ENCODE peak calls at places on chromosomes 1 and 21, in four cellular contexts. S is WTC11, C is lower lobe of right lung, J is H9. X is an unnamed sample.

GRCh38 chr1:203271018-203271743 is 34.1 kb upstream of the BTG2 start:
- DNase-seq in S (peak), C (peak), J (peak), X (no peak)

GRCh38 chr1:38061883-38062328 is 15.3 kb upstream of the POU3F1 start:
- DNase-seq in S (no peak), C (no peak), J (no peak), X (no peak)

GRCh38 chr1:99737016-99737415 is 29.4 kb downstream of the FRRS1 start:
- DNase-seq in S (peak), C (no peak), J (peak), X (peak)

GRCh38 chr1:8813016-8813763 is 4.2 kb downstream of the RERE start:
- DNase-seq in S (no peak), C (no peak), J (no peak), X (no peak)

GRCh38 chr1:233490488-233490887 is 123.4 kb upstream of the KCNK1 start:
- DNase-seq in S (no peak), C (no peak), J (no peak), X (no peak)

GRCh38 chr1:64539808-64540207 is 69.9 kb downstream of the CACHD1 start:
- DNase-seq in S (no peak), C (peak), J (no peak), X (no peak)

GRCh38 chr1:38037481-38037939 is 9.1 kb downstream of the POU3F1 start:
- DNase-seq in S (no peak), C (no peak), J (no peak), X (no peak)

GRCh38 chr1:86860020-86860419 is 53.9 kb downstream of the SELENOF start:
- DNase-seq in S (no peak), C (no peak), J (no peak), X (no peak)

GRCh38 chr1:162560303-162561036 is 1.1 kb upstream of the UAP1 start:
- DNase-seq in S (no peak), C (no peak), J (peak), X (no peak)

GRCh38 chr21:39611547-39612190 is 1.1 kb upstream of the B3GALT5 start:
- DNase-seq in S (peak), C (no peak), J (no peak), X (no peak)

DNA sequence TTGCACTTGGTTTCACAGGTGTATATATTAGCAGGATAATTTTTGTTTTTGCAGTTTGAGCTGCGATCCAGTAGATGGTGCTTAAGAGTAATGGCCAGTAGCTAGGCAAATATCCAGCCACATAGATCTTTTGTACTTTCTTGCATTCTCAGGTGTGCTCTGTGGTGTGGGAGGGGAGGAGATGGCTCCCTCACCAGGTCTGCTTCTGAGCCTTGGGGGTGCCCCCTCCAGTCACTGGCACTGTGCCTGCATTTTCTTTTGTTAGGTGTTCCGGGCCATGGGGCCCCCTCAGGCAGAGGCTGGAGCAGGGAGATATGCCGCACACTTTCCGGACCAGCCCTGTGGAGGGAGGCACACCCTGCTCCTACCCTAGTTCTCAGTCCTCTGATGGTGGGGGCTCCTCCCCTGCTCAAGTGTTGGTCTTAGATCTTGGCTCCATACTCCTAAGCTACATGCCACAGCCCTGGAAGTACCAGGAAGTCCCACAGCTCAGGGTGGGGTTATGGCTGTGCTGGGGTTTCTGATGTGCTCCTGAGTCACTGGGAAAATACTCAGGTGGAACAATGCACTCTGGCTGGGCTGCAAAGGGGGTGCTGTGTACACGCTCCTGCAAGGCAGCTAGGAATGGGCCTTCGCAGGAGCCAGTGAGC is 197.6 kb upstream of the DMRTA2 start:
- DNase-seq in S (peak), C (peak), J (peak), X (no peak)
- TF ChIP-seq CTCF in S (no peak), C (peak), J (peak), X (no peak)

GRCh38 chr1:51061231-51061943 is 40.6 kb upstream of the C1orf185 start:
- DNase-seq in S (no peak), C (no peak), J (no peak), X (no peak)

GRCh38 chr1:51063121-51063520 is 38.9 kb upstream of the C1orf185 start:
- DNase-seq in S (no peak), C (no peak), J (no peak), X (no peak)

GRCh38 chr1:51058863-51059262 is 43.2 kb upstream of the C1orf185 start:
- DNase-seq in S (peak), C (no peak), J (peak), X (no peak)
- TF ChIP-seq CTCF in S (no peak), C (peak), J (peak), X (no peak)

DNA sequence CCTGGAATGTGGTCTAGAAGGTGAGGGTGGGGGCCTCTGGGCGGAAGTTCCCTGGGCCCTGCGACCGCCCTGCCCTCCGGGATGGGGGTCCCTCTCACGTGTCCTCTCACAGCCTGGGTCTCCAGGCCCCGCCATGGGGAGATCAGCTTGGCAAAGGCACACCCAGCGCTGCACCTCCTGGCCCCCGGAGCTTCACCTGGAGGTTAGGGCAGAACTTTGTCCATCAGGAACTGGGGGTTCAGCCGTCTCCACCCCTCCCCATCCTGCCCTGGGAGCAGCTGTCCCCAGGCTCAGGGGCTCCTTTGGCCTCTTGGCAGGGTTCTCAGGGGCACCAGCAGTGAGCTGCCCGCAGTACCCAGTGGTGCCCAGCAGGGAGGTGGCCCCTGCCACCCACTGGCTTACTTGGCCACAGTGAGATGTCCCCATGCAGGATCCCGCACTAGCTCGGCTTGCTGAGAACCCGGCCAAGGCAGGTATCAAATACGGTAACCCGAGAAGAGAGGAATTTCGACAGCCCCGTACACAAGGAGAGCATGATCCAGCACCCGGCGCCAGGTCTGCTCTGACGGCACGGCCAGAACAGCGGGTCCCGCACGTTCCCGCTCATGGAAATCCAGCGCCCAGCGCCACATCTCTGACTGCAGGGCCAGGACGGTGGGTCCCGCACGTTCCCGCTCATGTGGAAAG is 36.7 kb downstream of the RRP1 start:
- DNase-seq in S (peak), C (peak), J (peak), X (peak)
- TF ChIP-seq CTCF in S (no peak), C (peak), J (peak), X (peak)

GRCh38 chr1:34591751-34592629 is 162.9 kb upstream of the GJB5 start:
- DNase-seq in S (no peak), C (no peak), J (no peak), X (no peak)
- TF ChIP-seq CTCF in S (no peak), C (no peak), J (peak), X (no peak)

GRCh38 chr1:179445593-179445992 is 79.8 kb downstream of the AXDND1 start:
- DNase-seq in S (no peak), C (no peak), J (no peak), X (no peak)

GRCh38 chr1:179448429-179449149 is 82.8 kb downstream of the AXDND1 start:
- DNase-seq in S (no peak), C (no peak), J (no peak), X (no peak)

GRCh38 chr1:179447489-179447888 is 81.7 kb downstream of the AXDND1 start:
- DNase-seq in S (peak), C (no peak), J (peak), X (no peak)
- TF ChIP-seq CTCF in S (no peak), C (no peak), J (peak), X (no peak)

GRCh38 chr1:66445492-66446181 is 88.3 kb upstream of the SGIP1 start:
- DNase-seq in S (no peak), C (peak), J (no peak), X (no peak)
- TF ChIP-seq CTCF in S (no peak), C (no peak), J (no peak), X (no peak)

GRCh38 chr1:151482017-151482416 is 22.7 kb upstream of the POGZ start:
- DNase-seq in S (no peak), C (no peak), J (no peak), X (no peak)

GRCh38 chr1:151486557-151486956 is 24.6 kb upstream of the CGN start:
- DNase-seq in S (no peak), C (no peak), J (no peak), X (no peak)

GRCh38 chr1:151491641-151492040 is 19.5 kb upstream of the CGN start:
- DNase-seq in S (no peak), C (no peak), J (no peak), X (no peak)

GRCh38 chr1:151485685-151486255 is 25.4 kb upstream of the CGN start:
- DNase-seq in S (peak), C (no peak), J (peak), X (no peak)
- TF ChIP-seq CTCF in S (no peak), C (no peak), J (peak), X (no peak)

GRCh38 chr1:85344256-85344694 is 67.8 kb upstream of the BCL10 start:
- DNase-seq in S (peak), C (peak), J (peak), X (peak)
- TF ChIP-seq CTCF in S (peak), C (peak), J (peak), X (peak)

X was measured in nephron progenitor cell.